ENCODE peak calls at places on chromosomes 5 and 9, in four cellular contexts. P, I, R and K are unnamed samples.

GRCh38 chr5:99398946-99399345 is 470.1 kb upstream of the CHD1 start:
- DNase-seq in I (no peak), R (no peak), P (no peak), K (no peak)

GRCh38 chr5:168603776-168604175 is 24.6 kb upstream of the PANK3 start:
- DNase-seq in I (no peak), P (no peak), R (no peak), K (no peak)

GRCh38 chr5:83632874-83633273 is 87.8 kb downstream of the HAPLN1 start:
- DNase-seq in P (no peak), I (no peak), R (peak; percentile 21), K (no peak)

GRCh38 chr9:3292311-3292710 is 233.5 kb downstream of the RFX3 start:
- DNase-seq in P (no peak), R (no peak), I (no peak), K (no peak)

GRCh38 chr9:130334915-130335314 is 69.4 kb downstream of the HMCN2 start:
- DNase-seq in I (no peak), P (no peak), R (no peak), K (no peak)

GRCh38 chr5:141208478-141208877 is at the start of gene PCDHB12:
- DNase-seq in I (no peak), P (no peak), R (no peak), K (no peak)

GRCh38 chr9:123834907-123835562 is 94.9 kb downstream of the DENND1A start:
- DNase-seq in I (no peak), R (no peak), P (no peak), K (no peak)

GRCh38 chr9:121026768-121027167 is 23.3 kb downstream of the C5 start:
- DNase-seq in R (no peak), P (no peak), I (no peak), K (no peak)

GRCh38 chr9:105968811-105969466 is 274.6 kb downstream of the TMEM38B start:
- DNase-seq in R (no peak), I (no peak), P (no peak), K (no peak)

GRCh38 chr9:115254781-115255180 is 136.8 kb upstream of the TNC start:
- DNase-seq in R (no peak), I (no peak), P (no peak), K (no peak)

GRCh38 chr5:55176176-55176818 is 3.3 kb upstream of the CDC20B start:
- DNase-seq in R (no peak), P (peak; percentile 21), I (peak; percentile 83), K (peak; percentile 74)

GRCh38 chr5:35671516-35671915 is 53.9 kb downstream of the SPEF2 start:
- DNase-seq in I (no peak), P (no peak), R (no peak), K (no peak)

GRCh38 chr9:85723220-85723619 is 18.5 kb downstream of the AGTPBP1 start:
- DNase-seq in R (no peak), P (no peak), I (no peak), K (peak; percentile 83)

GRCh38 chr9:113876806-113877236 is 712 bp downstream of the ZNF618 start:
- DNase-seq in R (no peak), I (no peak), P (no peak), K (no peak)

GRCh38 chr5:73288803-73289720 is 116.1 kb downstream of the TMEM174 start:
- DNase-seq in R (no peak), I (no peak), P (no peak), K (no peak)

GRCh38 chr5:73292816-73293459 is 119.9 kb downstream of the TMEM174 start:
- DNase-seq in R (no peak), I (no peak), P (no peak), K (no peak)

GRCh38 chr5:73286891-73287290 is 113.9 kb downstream of the TMEM174 start:
- DNase-seq in P (no peak), R (no peak), I (no peak), K (no peak)

GRCh38 chr5:73291873-73292272 is 118.9 kb downstream of the TMEM174 start:
- DNase-seq in I (no peak), P (no peak), R (no peak), K (no peak)

DNA sequence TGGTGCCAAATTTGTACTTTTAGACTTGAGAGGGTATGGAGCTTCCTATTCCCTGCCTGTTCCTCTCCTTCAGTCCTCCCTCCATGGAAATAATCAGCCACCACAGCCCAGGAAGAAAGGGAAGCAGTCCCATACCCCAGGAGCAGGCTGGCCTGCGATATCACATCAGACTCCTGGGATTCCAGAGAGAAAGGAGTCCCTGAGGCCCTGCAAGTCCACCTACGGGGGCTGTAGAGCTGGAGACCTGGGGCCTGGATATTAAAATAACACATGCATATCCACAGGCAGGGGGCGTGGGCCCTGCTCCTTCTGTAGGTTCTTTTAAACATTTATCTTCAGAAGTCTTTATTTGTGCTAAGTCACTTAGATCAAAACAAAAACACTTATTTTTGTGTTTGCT is 117.2 kb downstream of the TMEM174 start:
- DNase-seq in R (no peak), I (no peak), P (no peak), K (no peak)
- TF ChIP-seq POLR2A in R (no peak), I (no peak), P (no peak), K (no peak)

DNA sequence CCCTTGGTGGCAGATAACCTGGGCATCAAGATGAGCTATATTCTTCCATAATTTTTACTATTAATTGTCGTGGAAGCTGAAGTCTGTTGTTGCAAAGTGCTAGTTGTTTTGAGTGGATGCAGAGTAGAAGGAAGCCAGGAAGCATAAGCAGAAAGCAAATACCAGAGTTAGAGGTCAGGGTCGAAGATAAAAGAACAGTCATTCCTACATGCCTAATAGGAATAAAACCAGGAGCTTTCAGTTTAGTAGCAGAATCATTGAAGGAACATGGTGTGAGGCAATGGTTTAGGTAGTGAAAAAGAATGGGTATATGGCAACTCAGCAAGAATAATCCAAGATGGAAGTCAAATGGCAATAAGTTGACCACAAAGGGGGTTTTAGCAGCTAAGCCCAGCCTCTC is 121.6 kb upstream of the FST start:
- DNase-seq in R (no peak), P (no peak), I (no peak), K (no peak)
- H3K4me1 ChIP-seq in R (no peaks in the 10 kb centered on the region), P (no peaks in the 10 kb centered on the region), I (no peaks in the 10 kb centered on the region), K (no peaks in the 10 kb centered on the region)

GRCh38 chr5:66596791-66597757 is 881 bp downstream of the MAST4 start:
- DNase-seq in I (peak; percentile 19), R (no peak), P (no peak), K (peak; percentile 79)
- TF ChIP-seq POLR2AphosphoS5 in I (no peak), R (no peak), P (no peak), K (no peak)

DNA sequence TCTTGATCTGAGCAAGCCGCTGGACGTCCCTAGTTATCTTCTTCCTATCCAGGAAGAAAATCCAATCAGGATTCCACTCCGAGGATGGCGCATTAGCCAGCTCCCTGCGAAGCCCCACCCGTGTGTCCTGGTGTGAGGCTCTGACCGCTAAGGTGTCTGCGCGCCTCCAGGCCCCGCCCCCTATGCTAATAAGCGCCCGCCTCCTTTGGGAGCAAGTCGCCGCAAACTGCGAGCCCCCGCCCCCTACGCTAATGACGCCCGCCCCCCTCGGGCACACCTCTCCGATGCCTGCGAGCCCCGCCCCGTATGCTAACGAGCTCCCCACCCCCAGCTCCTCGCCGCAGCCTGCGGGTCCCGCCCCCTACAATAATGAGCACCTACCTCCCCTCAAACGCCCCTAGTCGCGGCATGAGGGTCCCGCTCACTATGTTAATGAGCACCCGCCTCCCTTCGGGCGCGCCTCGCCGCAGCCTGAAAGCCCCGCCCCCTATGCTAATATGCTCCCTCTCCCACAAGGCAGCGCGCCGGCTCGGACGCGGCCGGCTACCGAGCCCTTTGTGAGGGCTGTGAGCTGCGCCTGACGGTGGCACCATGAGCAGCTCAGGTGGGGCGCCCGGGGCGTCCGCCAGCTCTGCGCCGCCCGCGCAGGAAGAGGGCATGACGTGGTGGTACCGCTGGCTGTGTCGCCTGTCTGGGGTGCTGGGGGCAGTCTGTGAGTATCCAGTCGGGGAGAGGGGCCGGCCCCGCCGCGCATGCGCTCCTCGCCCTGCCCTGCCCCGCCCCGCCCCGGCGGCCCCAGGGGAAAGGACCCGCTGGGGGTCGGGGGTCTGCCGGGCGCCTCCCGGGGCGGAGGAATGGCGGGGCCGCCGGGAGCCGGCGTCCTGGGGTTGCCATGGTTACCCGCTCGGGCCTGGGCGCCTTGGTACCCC is at the start of gene CACFD1:
- DNase-seq in I (peak; percentile 99), P (peak; percentile 99), R (peak; percentile 85), K (peak; percentile 99)
- TF ChIP-seq POLR2A in I (peak; percentile 95), P (peak; percentile 39), R (no peak), K (peak; percentile 35)

DNA sequence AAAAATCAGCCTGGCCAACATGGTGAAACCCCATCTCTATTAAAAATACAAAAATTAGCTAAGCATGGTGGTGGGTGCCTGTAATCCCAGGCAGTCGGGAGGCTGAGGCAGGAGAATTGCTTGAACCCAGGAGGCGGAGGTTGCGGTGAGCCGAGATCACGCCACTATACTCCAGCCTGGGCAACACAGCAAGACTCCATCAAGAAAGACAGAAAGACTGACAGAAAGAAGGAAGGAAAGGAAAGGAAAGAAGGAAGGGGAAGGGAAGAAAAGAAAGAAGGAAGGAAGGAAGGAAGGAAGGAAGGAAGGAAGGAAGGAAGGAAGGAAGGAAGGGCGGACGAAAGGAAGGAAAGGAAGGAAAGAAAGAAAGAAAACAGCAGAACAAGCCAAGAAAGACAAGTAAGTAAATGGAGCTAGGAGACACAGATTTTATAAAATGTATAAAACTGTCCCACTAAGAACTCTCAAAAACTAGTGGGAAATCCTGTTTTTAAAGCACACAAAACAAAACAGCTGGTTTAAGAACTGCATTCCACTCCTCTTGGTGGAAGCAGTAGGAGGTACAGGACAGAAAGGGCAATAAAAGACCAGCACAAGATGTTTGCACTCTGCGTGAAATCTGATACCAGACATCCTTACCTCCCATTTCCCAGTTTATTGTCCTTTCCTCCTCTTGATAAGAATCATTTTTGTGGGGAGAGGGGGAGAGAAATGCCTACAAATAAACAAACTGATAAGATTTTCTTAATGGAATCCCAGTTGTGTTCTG is 46.7 kb downstream of the MYO10 start:
- DNase-seq in P (no peak), I (no peak), R (no peak), K (no peak)
- H3K4me1 ChIP-seq in P (no peaks in the 10 kb centered on the region), I (peaks cover 4% of the 10 kb centered on the region), R (peaks cover 87% of the 10 kb centered on the region), K (no peaks in the 10 kb centered on the region)

DNA sequence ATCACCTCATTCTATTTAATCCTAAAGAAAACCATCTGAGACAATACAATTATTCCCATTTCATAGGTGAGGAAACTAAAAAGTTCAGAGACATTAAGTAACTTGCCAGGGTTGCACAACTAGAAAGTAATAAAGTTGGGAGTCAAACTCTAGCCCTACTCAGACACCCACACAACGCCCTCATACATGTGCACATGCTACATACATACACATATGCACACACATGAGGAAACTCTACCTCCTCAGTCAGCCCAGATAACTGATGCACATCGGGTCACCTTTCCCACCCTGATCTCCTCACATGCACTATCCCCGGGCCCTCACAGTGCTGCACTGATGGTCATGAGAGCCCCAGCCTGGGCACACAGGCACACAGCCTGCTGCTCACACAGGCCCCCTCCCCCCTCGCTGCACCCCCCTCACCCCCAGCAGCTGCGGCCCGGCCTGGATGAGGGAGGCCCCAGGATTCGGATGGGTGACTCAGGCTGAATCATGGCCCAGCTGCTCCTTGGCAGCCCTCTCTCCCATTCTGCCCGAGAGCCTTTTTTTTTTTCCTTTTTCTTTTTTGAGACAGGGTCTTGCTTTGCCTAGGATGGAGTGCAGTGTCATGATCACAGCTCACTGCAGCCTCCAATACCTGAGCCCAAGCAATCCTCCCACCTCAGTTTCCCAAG is 5.0 kb upstream of the GPRIN1 start:
- DNase-seq in R (no peak), I (no peak), P (no peak), K (no peak)
- TF ChIP-seq POLR2AphosphoS5 in R (no peak), I (no peak), P (no peak), K (no peak)

DNA sequence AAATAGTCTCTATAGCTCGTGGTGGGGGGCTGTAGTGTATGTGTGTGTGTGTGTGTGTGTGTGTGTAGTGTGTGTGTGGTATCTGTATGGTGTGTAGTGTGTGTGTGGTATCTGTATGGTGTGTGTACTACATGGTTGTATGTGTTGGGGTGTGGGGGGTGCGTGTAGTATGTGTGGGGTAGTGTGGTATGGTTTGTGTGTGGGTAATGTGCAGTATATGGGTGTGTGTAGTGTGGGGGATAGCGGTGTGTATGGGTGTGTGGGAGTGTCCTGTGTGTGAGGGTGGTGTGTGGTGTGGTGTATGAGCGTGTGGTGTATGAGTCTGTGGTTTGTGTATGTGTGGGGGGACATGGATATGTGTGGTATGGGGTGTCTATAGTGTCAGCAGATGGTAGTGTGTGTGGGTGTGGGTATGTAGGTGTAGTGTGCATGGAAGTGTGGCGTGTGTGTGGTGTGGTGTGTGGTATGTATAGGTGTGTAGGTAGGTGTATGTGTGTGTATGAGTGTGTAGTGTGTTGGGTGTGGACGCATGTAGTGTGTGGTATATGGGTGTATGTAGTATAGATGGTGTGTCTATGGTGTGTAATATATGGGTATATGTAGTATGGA is 145.8 kb upstream of the IQGAP2 start:
- DNase-seq in P (no peak), I (no peak), R (no peak), K (no peak)
- TF ChIP-seq POLR2A in P (no peak), I (no peak), R (no peak), K (no peak)